ENCODE peak calls at places on chromosome 2, in eight cellular contexts. One of them, this sample, is unnamed. For H3K27me3, the result is how much of the 10 kb centered on the place peaks cover.

GRCh38 chr2:178825183-178825582 is 18.0 kb upstream of the TTN start:
- DNase-seq in A673: no peak
- DNase-seq in hepatocyte: no peak
- DNase-seq in upper lobe of left lung: no peak
- DNase-seq in PC-3: peak
- DNase-seq in CD8-positive, alpha-beta memory T cell: no peak
- DNase-seq in adipocyte: peak
- DNase-seq in psoas muscle: no peak
- DNase-seq in this sample: no peak

GRCh38 chr2:239473211-239473805 is 72.5 kb upstream of the HDAC4 start:
- DNase-seq in A673: no peak
- DNase-seq in hepatocyte: no peak
- DNase-seq in upper lobe of left lung: no peak
- DNase-seq in PC-3: no peak
- DNase-seq in CD8-positive, alpha-beta memory T cell: no peak
- DNase-seq in adipocyte: no peak
- DNase-seq in psoas muscle: no peak
- DNase-seq in this sample: no peak

GRCh38 chr2:106124126-106124756 is 69.9 kb downstream of the UXS1 start:
- DNase-seq in A673: no peak
- DNase-seq in hepatocyte: no peak
- DNase-seq in upper lobe of left lung: no peak
- DNase-seq in PC-3: no peak
- DNase-seq in CD8-positive, alpha-beta memory T cell: no peak
- DNase-seq in adipocyte: no peak
- DNase-seq in psoas muscle: no peak
- DNase-seq in this sample: no peak

GRCh38 chr2:197378494-197378972 is 56.3 kb downstream of the SF3B1 start:
- DNase-seq in A673: peak
- DNase-seq in hepatocyte: peak
- DNase-seq in upper lobe of left lung: no peak
- DNase-seq in PC-3: peak
- DNase-seq in CD8-positive, alpha-beta memory T cell: peak
- DNase-seq in adipocyte: peak
- DNase-seq in psoas muscle: no peak
- DNase-seq in this sample: peak

GRCh38 chr2:102796337-102796736 is 34.5 kb downstream of the TMEM182 start:
- DNase-seq in A673: no peak
- DNase-seq in hepatocyte: no peak
- DNase-seq in upper lobe of left lung: no peak
- DNase-seq in PC-3: no peak
- DNase-seq in CD8-positive, alpha-beta memory T cell: no peak
- DNase-seq in adipocyte: no peak
- DNase-seq in psoas muscle: no peak
- DNase-seq in this sample: no peak

GRCh38 chr2:126878601-126879000 is 20.1 kb upstream of the TEX51 start:
- DNase-seq in A673: no peak
- DNase-seq in hepatocyte: no peak
- DNase-seq in upper lobe of left lung: no peak
- DNase-seq in PC-3: no peak
- DNase-seq in CD8-positive, alpha-beta memory T cell: no peak
- DNase-seq in adipocyte: no peak
- DNase-seq in psoas muscle: no peak
- DNase-seq in this sample: no peak

GRCh38 chr2:54652540-54652939 is 70.9 kb upstream of the EML6 start:
- DNase-seq in A673: no peak
- DNase-seq in hepatocyte: no peak
- DNase-seq in upper lobe of left lung: no peak
- DNase-seq in PC-3: peak
- DNase-seq in CD8-positive, alpha-beta memory T cell: no peak
- DNase-seq in adipocyte: no peak
- DNase-seq in psoas muscle: no peak
- DNase-seq in this sample: no peak

GRCh38 chr2:9112079-9112721 is 94.4 kb upstream of the ASAP2 start:
- DNase-seq in A673: peak
- DNase-seq in hepatocyte: peak
- DNase-seq in upper lobe of left lung: peak
- DNase-seq in PC-3: peak
- DNase-seq in CD8-positive, alpha-beta memory T cell: no peak
- DNase-seq in adipocyte: peak
- DNase-seq in psoas muscle: peak
- DNase-seq in this sample: no peak

GRCh38 chr2:218980800-218981389 is 4.1 kb downstream of the FEV start:
- DNase-seq in A673: no peak
- DNase-seq in hepatocyte: no peak
- DNase-seq in upper lobe of left lung: peak
- DNase-seq in PC-3: no peak
- DNase-seq in CD8-positive, alpha-beta memory T cell: no peak
- DNase-seq in adipocyte: no peak
- DNase-seq in psoas muscle: no peak
- DNase-seq in this sample: no peak

GRCh38 chr2:63790913-63791312 is 50.8 kb upstream of the UGP2 start:
- DNase-seq in A673: peak
- DNase-seq in hepatocyte: peak
- DNase-seq in upper lobe of left lung: no peak
- DNase-seq in PC-3: peak
- DNase-seq in CD8-positive, alpha-beta memory T cell: no peak
- DNase-seq in adipocyte: peak
- DNase-seq in psoas muscle: no peak
- DNase-seq in this sample: no peak

GRCh38 chr2:102072741-102073140 is 69.8 kb upstream of the IL1R1 start:
- DNase-seq in A673: no peak
- DNase-seq in hepatocyte: no peak
- DNase-seq in upper lobe of left lung: no peak
- DNase-seq in PC-3: no peak
- DNase-seq in CD8-positive, alpha-beta memory T cell: no peak
- DNase-seq in adipocyte: peak
- DNase-seq in psoas muscle: no peak
- DNase-seq in this sample: no peak

GRCh38 chr2:96438589-96438988 is 66.6 kb downstream of the NEURL3 start:
- DNase-seq in A673: no peak
- DNase-seq in hepatocyte: no peak
- DNase-seq in upper lobe of left lung: no peak
- DNase-seq in PC-3: no peak
- DNase-seq in CD8-positive, alpha-beta memory T cell: no peak
- DNase-seq in adipocyte: no peak
- DNase-seq in psoas muscle: no peak
- DNase-seq in this sample: no peak

GRCh38 chr2:144421606-144422510 is 98.1 kb downstream of the ZEB2 start:
- DNase-seq in A673: no peak
- DNase-seq in hepatocyte: no peak
- DNase-seq in upper lobe of left lung: no peak
- DNase-seq in PC-3: no peak
- DNase-seq in CD8-positive, alpha-beta memory T cell: no peak
- DNase-seq in adipocyte: no peak
- DNase-seq in psoas muscle: no peak
- DNase-seq in this sample: no peak

GRCh38 chr2:142642654-142643053 is 234.8 kb upstream of the KYNU start:
- DNase-seq in A673: no peak
- DNase-seq in hepatocyte: no peak
- DNase-seq in upper lobe of left lung: no peak
- DNase-seq in PC-3: peak
- DNase-seq in CD8-positive, alpha-beta memory T cell: no peak
- DNase-seq in adipocyte: no peak
- DNase-seq in psoas muscle: no peak
- DNase-seq in this sample: no peak

GRCh38 chr2:193783681-193784080 is 1588.9 kb upstream of the TMEFF2 start:
- DNase-seq in A673: no peak
- DNase-seq in hepatocyte: no peak
- DNase-seq in upper lobe of left lung: no peak
- DNase-seq in PC-3: no peak
- DNase-seq in CD8-positive, alpha-beta memory T cell: no peak
- DNase-seq in adipocyte: peak
- DNase-seq in psoas muscle: no peak
- DNase-seq in this sample: no peak

GRCh38 chr2:176852667-176853066 is 359.9 kb upstream of the HNRNPA3 start:
- DNase-seq in A673: no peak
- DNase-seq in hepatocyte: no peak
- DNase-seq in upper lobe of left lung: no peak
- DNase-seq in PC-3: no peak
- DNase-seq in CD8-positive, alpha-beta memory T cell: peak
- DNase-seq in adipocyte: no peak
- DNase-seq in psoas muscle: no peak
- DNase-seq in this sample: no peak

GRCh38 chr2:220334871-220335590 is 707.6 kb downstream of the SLC4A3 start:
- DNase-seq in A673: peak
- DNase-seq in hepatocyte: no peak
- DNase-seq in upper lobe of left lung: no peak
- DNase-seq in PC-3: no peak
- DNase-seq in CD8-positive, alpha-beta memory T cell: no peak
- DNase-seq in adipocyte: no peak
- DNase-seq in psoas muscle: no peak
- DNase-seq in this sample: no peak

GRCh38 chr2:137937778-137938177 is 26.5 kb upstream of the HNMT start:
- DNase-seq in A673: peak
- DNase-seq in hepatocyte: no peak
- DNase-seq in upper lobe of left lung: no peak
- DNase-seq in PC-3: no peak
- DNase-seq in CD8-positive, alpha-beta memory T cell: no peak
- DNase-seq in adipocyte: peak
- DNase-seq in psoas muscle: no peak
- DNase-seq in this sample: peak

GRCh38 chr2:213152065-213152794 is 818 bp upstream of the IKZF2 start:
- DNase-seq in A673: peak
- DNase-seq in hepatocyte: peak
- DNase-seq in upper lobe of left lung: peak
- DNase-seq in PC-3: peak
- DNase-seq in CD8-positive, alpha-beta memory T cell: peak
- DNase-seq in adipocyte: peak
- DNase-seq in psoas muscle: peak
- DNase-seq in this sample: peak

GRCh38 chr2:88903744-88904353 is 212.4 kb downstream of the RPIA start:
- DNase-seq in A673: peak
- DNase-seq in hepatocyte: no peak
- DNase-seq in upper lobe of left lung: no peak
- DNase-seq in PC-3: peak
- DNase-seq in CD8-positive, alpha-beta memory T cell: no peak
- DNase-seq in adipocyte: peak
- DNase-seq in psoas muscle: no peak
- DNase-seq in this sample: peak

GRCh38 chr2:75180476-75180875 is 18.8 kb downstream of the TACR1 start:
- DNase-seq in A673: no peak
- DNase-seq in hepatocyte: no peak
- DNase-seq in upper lobe of left lung: no peak
- DNase-seq in PC-3: no peak
- DNase-seq in CD8-positive, alpha-beta memory T cell: no peak
- DNase-seq in adipocyte: no peak
- DNase-seq in psoas muscle: no peak
- DNase-seq in this sample: no peak

GRCh38 chr2:132463719-132464118 is 47.1 kb downstream of the GPR39 start:
- DNase-seq in A673: no peak
- DNase-seq in hepatocyte: no peak
- DNase-seq in upper lobe of left lung: no peak
- DNase-seq in PC-3: no peak
- DNase-seq in CD8-positive, alpha-beta memory T cell: no peak
- DNase-seq in adipocyte: no peak
- DNase-seq in psoas muscle: no peak
- DNase-seq in this sample: no peak

DNA sequence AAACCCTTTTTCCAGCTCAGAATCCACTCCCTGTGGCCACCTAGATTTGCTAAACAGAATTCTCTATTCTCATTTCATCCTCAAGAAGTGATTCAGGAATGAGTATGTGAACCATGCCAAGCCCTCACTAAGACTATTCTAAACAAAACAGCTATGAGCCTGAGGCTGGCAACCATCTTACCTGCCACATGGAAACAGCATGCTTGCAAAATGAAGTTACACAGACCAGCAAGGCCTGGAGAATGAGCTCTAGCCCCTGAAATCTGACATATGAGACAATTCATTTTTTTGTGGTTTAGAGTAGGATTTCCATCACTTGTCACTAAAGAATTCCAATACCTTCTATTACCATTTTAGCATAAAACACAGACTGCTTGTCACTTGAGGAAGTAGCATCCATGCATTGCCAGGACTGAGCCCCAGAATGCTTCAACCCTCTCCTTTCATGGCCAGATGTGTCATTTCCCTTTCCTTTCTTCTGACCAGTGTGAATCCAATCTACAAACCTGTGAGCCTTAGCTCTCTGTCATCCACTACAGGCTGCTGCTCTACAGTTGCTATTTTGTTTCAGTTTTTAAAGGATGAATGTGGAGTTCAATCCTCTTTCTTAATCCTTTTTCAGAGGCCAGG is 744.3 kb upstream of the ACVR2A start:
- DNase-seq in A673: no peak
- DNase-seq in hepatocyte: peak
- DNase-seq in upper lobe of left lung: no peak
- DNase-seq in PC-3: peak
- DNase-seq in CD8-positive, alpha-beta memory T cell: no peak
- DNase-seq in adipocyte: no peak
- DNase-seq in psoas muscle: no peak
- DNase-seq in this sample: no peak
- H3K27me3 ChIP-seq in A673: under half
- H3K27me3 ChIP-seq in hepatocyte: under half
- H3K27me3 ChIP-seq in upper lobe of left lung: under half
- H3K27me3 ChIP-seq in PC-3: under half
- H3K27me3 ChIP-seq in CD8-positive, alpha-beta memory T cell: under half
- H3K27me3 ChIP-seq in adipocyte: under half
- H3K27me3 ChIP-seq in psoas muscle: under half
- H3K27me3 ChIP-seq in this sample: under half

DNA sequence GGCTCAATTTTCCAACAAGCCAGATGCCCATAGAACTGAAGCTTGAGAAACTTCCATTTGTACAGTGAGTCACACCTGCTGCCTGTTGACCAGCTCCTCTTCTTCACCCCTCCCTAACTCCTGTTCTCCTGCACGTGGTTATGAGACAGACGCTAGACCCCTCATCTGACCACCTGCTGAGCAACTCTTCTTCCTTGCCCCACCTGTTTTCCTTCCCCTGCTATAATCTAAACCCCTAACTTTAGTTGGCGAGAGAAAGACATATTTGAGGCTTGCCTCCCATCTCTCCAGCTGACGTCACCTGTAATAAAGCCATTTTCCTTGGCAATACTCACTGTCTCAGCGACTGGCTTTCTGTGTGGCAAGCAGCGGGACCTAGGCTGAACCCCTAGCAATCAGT is 22.3 kb upstream of the ITM2C start:
- DNase-seq in A673: no peak
- DNase-seq in hepatocyte: no peak
- DNase-seq in upper lobe of left lung: no peak
- DNase-seq in PC-3: no peak
- DNase-seq in CD8-positive, alpha-beta memory T cell: no peak
- DNase-seq in adipocyte: no peak
- DNase-seq in psoas muscle: no peak
- DNase-seq in this sample: no peak
- H3K27me3 ChIP-seq in A673: under half
- H3K27me3 ChIP-seq in hepatocyte: under half
- H3K27me3 ChIP-seq in upper lobe of left lung: under half
- H3K27me3 ChIP-seq in PC-3: under half
- H3K27me3 ChIP-seq in CD8-positive, alpha-beta memory T cell: under half
- H3K27me3 ChIP-seq in adipocyte: under half
- H3K27me3 ChIP-seq in psoas muscle: under half
- H3K27me3 ChIP-seq in this sample: under half

GRCh38 chr2:222319576-222320440 is 21.0 kb upstream of the PAX3 start:
- DNase-seq in A673: peak
- DNase-seq in hepatocyte: peak
- DNase-seq in upper lobe of left lung: peak
- DNase-seq in PC-3: no peak
- DNase-seq in CD8-positive, alpha-beta memory T cell: no peak
- DNase-seq in adipocyte: peak
- DNase-seq in psoas muscle: no peak
- DNase-seq in this sample: no peak
- H3K27me3 ChIP-seq in A673: under half
- H3K27me3 ChIP-seq in hepatocyte: half or more
- H3K27me3 ChIP-seq in upper lobe of left lung: under half
- H3K27me3 ChIP-seq in PC-3: half or more
- H3K27me3 ChIP-seq in CD8-positive, alpha-beta memory T cell: under half
- H3K27me3 ChIP-seq in adipocyte: half or more
- H3K27me3 ChIP-seq in psoas muscle: under half
- H3K27me3 ChIP-seq in this sample: under half

GRCh38 chr2:121031568-121032340 is 253.2 kb downstream of the TFCP2L1 start:
- DNase-seq in A673: no peak
- DNase-seq in hepatocyte: no peak
- DNase-seq in upper lobe of left lung: no peak
- DNase-seq in PC-3: no peak
- DNase-seq in CD8-positive, alpha-beta memory T cell: no peak
- DNase-seq in adipocyte: no peak
- DNase-seq in psoas muscle: no peak
- DNase-seq in this sample: no peak
- H3K27me3 ChIP-seq in A673: under half
- H3K27me3 ChIP-seq in hepatocyte: half or more
- H3K27me3 ChIP-seq in upper lobe of left lung: under half
- H3K27me3 ChIP-seq in PC-3: half or more
- H3K27me3 ChIP-seq in CD8-positive, alpha-beta memory T cell: under half
- H3K27me3 ChIP-seq in adipocyte: half or more
- H3K27me3 ChIP-seq in psoas muscle: under half
- H3K27me3 ChIP-seq in this sample: under half